ENCODE peak calls at places on chromosomes 1 and 21, in seven cellular contexts. One of them, this sample, is unnamed.
A peak's percentile ranks its signal among the peaks of the same experiment; 100 is the strongest.

GRCh38 chr1:30697571-30697970 is 25.8 kb downstream of the MATN1 start:
- DNase-seq in HS-27A: no peak
- DNase-seq in H54: no peak
- DNase-seq in NCI-H460: no peak
- DNase-seq in GM23338: no peak
- DNase-seq in WERI-Rb-1: peak; percentile 10
- DNase-seq in NCI-H1105 treated with DMSO at 0.1 percent for 48 hours: no peak
- DNase-seq in this sample: no peak

GRCh38 chr1:183002797-183003594 is 20.2 kb upstream of the LAMC1 start:
- DNase-seq in H54: no peak
- DNase-seq in NCI-H1105 treated with DMSO at 0.1 percent for 48 hours: peak; percentile 28
- DNase-seq in NCI-H460: no peak
- DNase-seq in GM23338: no peak
- DNase-seq in WERI-Rb-1: no peak
- DNase-seq in HS-27A: no peak
- DNase-seq in this sample: no peak

GRCh38 chr1:9609998-9610397 is 21.3 kb downstream of the TMEM201 start:
- DNase-seq in H54: no peak
- DNase-seq in NCI-H460: no peak
- DNase-seq in HS-27A: no peak
- DNase-seq in GM23338: no peak
- DNase-seq in WERI-Rb-1: no peak
- DNase-seq in NCI-H1105 treated with DMSO at 0.1 percent for 48 hours: no peak
- DNase-seq in this sample: no peak

GRCh38 chr1:155184835-155185782 is 11.5 kb downstream of the TRIM46 start:
- DNase-seq in NCI-H1105 treated with DMSO at 0.1 percent for 48 hours: no peak
- DNase-seq in H54: no peak
- DNase-seq in HS-27A: no peak
- DNase-seq in WERI-Rb-1: no peak
- DNase-seq in NCI-H460: no peak
- DNase-seq in GM23338: peak; percentile 52
- DNase-seq in this sample: peak; percentile 89

GRCh38 chr1:118563969-118564951 is 379.2 kb upstream of the SPAG17 start:
- DNase-seq in NCI-H1105 treated with DMSO at 0.1 percent for 48 hours: no peak
- DNase-seq in HS-27A: no peak
- DNase-seq in H54: no peak
- DNase-seq in GM23338: peak; percentile 14
- DNase-seq in NCI-H460: no peak
- DNase-seq in WERI-Rb-1: no peak
- DNase-seq in this sample: peak; percentile 67

GRCh38 chr1:24735619-24736375 is 9.4 kb upstream of the CLIC4 start:
- DNase-seq in GM23338: peak; percentile 62
- DNase-seq in WERI-Rb-1: peak; percentile 87
- DNase-seq in HS-27A: no peak
- DNase-seq in NCI-H1105 treated with DMSO at 0.1 percent for 48 hours: peak; percentile 14
- DNase-seq in H54: no peak
- DNase-seq in NCI-H460: no peak
- DNase-seq in this sample: peak; percentile 79

GRCh38 chr1:41712081-41712480 is 206.6 kb downstream of the HIVEP3 start:
- DNase-seq in GM23338: no peak
- DNase-seq in NCI-H460: no peak
- DNase-seq in WERI-Rb-1: no peak
- DNase-seq in H54: no peak
- DNase-seq in NCI-H1105 treated with DMSO at 0.1 percent for 48 hours: no peak
- DNase-seq in HS-27A: no peak
- DNase-seq in this sample: no peak

GRCh38 chr1:227889863-227890405 is 57.8 kb downstream of the WNT9A start:
- DNase-seq in GM23338: no peak
- DNase-seq in NCI-H1105 treated with DMSO at 0.1 percent for 48 hours: no peak
- DNase-seq in NCI-H460: no peak
- DNase-seq in WERI-Rb-1: no peak
- DNase-seq in H54: no peak
- DNase-seq in HS-27A: no peak
- DNase-seq in this sample: no peak

GRCh38 chr1:43274125-43274803 is 4.5 kb downstream of the TMEM125 start:
- DNase-seq in GM23338: peak; percentile 33
- DNase-seq in WERI-Rb-1: no peak
- DNase-seq in H54: peak; percentile 59
- DNase-seq in HS-27A: no peak
- DNase-seq in NCI-H1105 treated with DMSO at 0.1 percent for 48 hours: no peak
- DNase-seq in NCI-H460: no peak
- DNase-seq in this sample: no peak

GRCh38 chr1:109613396-109614147 is 5.8 kb downstream of the GNAT2 start:
- DNase-seq in H54: no peak
- DNase-seq in NCI-H460: no peak
- DNase-seq in GM23338: no peak
- DNase-seq in HS-27A: no peak
- DNase-seq in NCI-H1105 treated with DMSO at 0.1 percent for 48 hours: no peak
- DNase-seq in WERI-Rb-1: peak; percentile 79
- DNase-seq in this sample: no peak

GRCh38 chr21:33028759-33029511 is 3.2 kb downstream of the OLIG2 start:
- DNase-seq in NCI-H460: no peak
- DNase-seq in GM23338: peak; percentile 46
- DNase-seq in WERI-Rb-1: no peak
- DNase-seq in HS-27A: no peak
- DNase-seq in H54: no peak
- DNase-seq in NCI-H1105 treated with DMSO at 0.1 percent for 48 hours: no peak
- DNase-seq in this sample: peak; percentile 43

GRCh38 chr1:99554727-99555126 is 91.2 kb upstream of the PALMD start:
- DNase-seq in GM23338: no peak
- DNase-seq in NCI-H460: no peak
- DNase-seq in NCI-H1105 treated with DMSO at 0.1 percent for 48 hours: no peak
- DNase-seq in HS-27A: no peak
- DNase-seq in H54: no peak
- DNase-seq in WERI-Rb-1: no peak
- DNase-seq in this sample: no peak